ENCODE peak calls at places on chromosomes 12 and 14, in five cellular contexts. Q is neural progenitor cell, L is mammary epithelial cell, K is HCT116, D is mucosa of descending colon. V is an unnamed sample.

GRCh38 chr12:15629108-15629507 is 160.1 kb downstream of the EPS8 start:
- DNase-seq in Q (peak), L (peak), K (peak), D (peak), V (no peak)

GRCh38 chr12:88925370-88925915 is 345.2 kb upstream of the KITLG start:
- DNase-seq in Q (no peak), L (no peak), K (no peak), D (no peak), V (no peak)

GRCh38 chr12:58465418-58465817 is 454.9 kb downstream of the LRIG3 start:
- DNase-seq in Q (no peak), L (no peak), K (no peak), D (no peak), V (no peak)

GRCh38 chr14:61663312-61663974 is 31.9 kb upstream of the HIF1A start:
- DNase-seq in Q (no peak), L (no peak), K (no peak), D (no peak), V (no peak)

GRCh38 chr12:94174576-94174975 is 26.2 kb downstream of the PLXNC1 start:
- DNase-seq in Q (no peak), L (no peak), K (no peak), D (peak), V (no peak)

GRCh38 chr12:57416039-57416996 is 14.5 kb downstream of the R3HDM2 start:
- DNase-seq in Q (no peak), L (peak), K (peak), D (no peak), V (no peak)

GRCh38 chr12:110135012-110135411 is 10.9 kb downstream of the IFT81 start:
- DNase-seq in Q (no peak), L (no peak), K (no peak), D (no peak), V (no peak)

GRCh38 chr12:104455594-104456416 is 943 bp upstream of the CHST11 start:
- DNase-seq in Q (no peak), L (no peak), K (no peak), D (no peak), V (no peak)

GRCh38 chr12:43336962-43337555 is 214.9 kb downstream of the ADAMTS20 start:
- DNase-seq in Q (peak), L (peak), K (peak), D (no peak), V (no peak)

GRCh38 chr12:123591702-123592481 is 7.5 kb downstream of the TMED2 start:
- DNase-seq in Q (no peak), L (no peak), K (no peak), D (no peak), V (no peak)

GRCh38 chr14:83253870-83254269 is 1720.2 kb upstream of the SEL1L start:
- DNase-seq in Q (no peak), L (no peak), K (no peak), D (no peak), V (no peak)

GRCh38 chr14:68403191-68403781 is 389.6 kb downstream of the ZFP36L1 start:
- DNase-seq in Q (no peak), L (no peak), K (no peak), D (no peak), V (no peak)

GRCh38 chr12:109532721-109533486 is 40.4 kb downstream of the MMAB start:
- DNase-seq in Q (no peak), L (no peak), K (no peak), D (no peak), V (no peak)

GRCh38 chr14:92489394-92490238 is 24.0 kb upstream of the RIN3 start:
- DNase-seq in Q (no peak), L (no peak), K (no peak), D (no peak), V (no peak)

GRCh38 chr12:25249951-25250738 is 584 bp downstream of the KRAS start:
- DNase-seq in Q (peak), L (no peak), K (no peak), D (peak), V (peak)

GRCh38 chr12:6089041-6089823 is 35.2 kb downstream of the VWF start:
- DNase-seq in Q (no peak), L (peak), K (peak), D (no peak), V (no peak)

GRCh38 chr14:49481099-49481498 is 105.1 kb downstream of the RPS29 start:
- DNase-seq in Q (no peak), L (peak), K (no peak), D (no peak), V (no peak)

GRCh38 chr12:11621797-11622423 is 27.6 kb upstream of the ETV6 start:
- DNase-seq in Q (no peak), L (no peak), K (no peak), D (peak), V (no peak)

GRCh38 chr14:68282479-68283377 is 463.1 kb downstream of the RAD51B start:
- DNase-seq in Q (no peak), L (no peak), K (no peak), D (no peak), V (no peak)

GRCh38 chr12:101414533-101415119 is 7.1 kb upstream of the ARL1 start:
- DNase-seq in Q (peak), L (peak), K (peak), D (peak), V (no peak)

GRCh38 chr12:107631715-107632114 is 53.9 kb upstream of the PWP1 start:
- DNase-seq in Q (no peak), L (no peak), K (peak), D (no peak), V (no peak)

GRCh38 chr12:6925543-6926279 is 2.0 kb upstream of the ATN1 start:
- DNase-seq in Q (peak), L (peak), K (peak), D (peak), V (no peak)

GRCh38 chr12:9244894-9245293 is 36.7 kb upstream of the PZP start:
- DNase-seq in Q (no peak), L (peak), K (no peak), D (no peak), V (no peak)

GRCh38 chr12:81257952-81258551 is 180.2 kb downstream of the ACSS3 start:
- DNase-seq in Q (peak), L (peak), K (peak), D (peak), V (no peak)

GRCh38 chr12:56545023-56545604 is 23.5 kb downstream of the RBMS2 start:
- DNase-seq in Q (no peak), L (no peak), K (no peak), D (no peak), V (no peak)

GRCh38 chr14:75200451-75200850 is 24.0 kb upstream of the TMED10 start:
- DNase-seq in Q (no peak), L (peak), K (peak), D (peak), V (no peak)

GRCh38 chr14:61644185-61644584 is 51.1 kb upstream of the HIF1A start:
- DNase-seq in Q (no peak), L (no peak), K (no peak), D (no peak), V (no peak)

GRCh38 chr14:60648169-60648933 is 926 bp downstream of the SIX1 start:
- DNase-seq in Q (peak), L (peak), K (no peak), D (no peak), V (no peak)

GRCh38 chr12:123269395-123269892 is 2.2 kb downstream of the CDK2AP1 start:
- DNase-seq in Q (peak), L (peak), K (no peak), D (peak), V (peak)

GRCh38 chr14:95233702-95234241 is 76.4 kb upstream of the DICER1 start:
- DNase-seq in Q (no peak), L (no peak), K (no peak), D (peak), V (no peak)

GRCh38 chr14:35295845-35296161 is 3.6 kb downstream of the PSMA6 start:
- DNase-seq in Q (no peak), L (no peak), K (no peak), D (no peak), V (no peak)

GRCh38 chr12:121124402-121125109 is 8.1 kb upstream of the P2RX7 start:
- DNase-seq in Q (no peak), L (peak), K (peak), D (no peak), V (no peak)

GRCh38 chr14:74934476-74935339 is 11.6 kb upstream of the RPS6KL1 start:
- DNase-seq in Q (peak), L (no peak), K (no peak), D (no peak), V (no peak)

GRCh38 chr12:69595689-69596088 is 10.4 kb downstream of the CCT2 start:
- DNase-seq in Q (no peak), L (no peak), K (no peak), D (no peak), V (no peak)

GRCh38 chr12:104280703-104281458 is 22.7 kb upstream of the EID3 start:
- DNase-seq in Q (no peak), L (peak), K (peak), D (no peak), V (no peak)

GRCh38 chr12:113933201-113933786 is 32.8 kb downstream of the RBM19 start:
- DNase-seq in Q (peak), L (no peak), K (no peak), D (no peak), V (no peak)

GRCh38 chr12:101697197-101697929 is at the start of gene CHPT1:
- DNase-seq in Q (peak), L (peak), K (no peak), D (peak), V (peak)

GRCh38 chr14:28772613-28773012 is 6.0 kb downstream of the FOXG1 start:
- DNase-seq in Q (peak), L (no peak), K (no peak), D (no peak), V (no peak)

GRCh38 chr14:104989236-104989950 is 3.8 kb downstream of the CLBA1 start:
- DNase-seq in Q (no peak), L (no peak), K (no peak), D (no peak), V (no peak)

GRCh38 chr14:104984056-104984894 is 1.3 kb upstream of the CLBA1 start:
- DNase-seq in Q (no peak), L (no peak), K (no peak), D (no peak), V (no peak)

GRCh38 chr14:104989951-104990303 is 4.3 kb downstream of the CLBA1 start:
- DNase-seq in Q (no peak), L (no peak), K (no peak), D (no peak), V (no peak)

GRCh38 chr14:104985675-104986486 is at the start of gene CLBA1:
- DNase-seq in Q (peak), L (peak), K (peak), D (peak), V (peak)

DNA sequence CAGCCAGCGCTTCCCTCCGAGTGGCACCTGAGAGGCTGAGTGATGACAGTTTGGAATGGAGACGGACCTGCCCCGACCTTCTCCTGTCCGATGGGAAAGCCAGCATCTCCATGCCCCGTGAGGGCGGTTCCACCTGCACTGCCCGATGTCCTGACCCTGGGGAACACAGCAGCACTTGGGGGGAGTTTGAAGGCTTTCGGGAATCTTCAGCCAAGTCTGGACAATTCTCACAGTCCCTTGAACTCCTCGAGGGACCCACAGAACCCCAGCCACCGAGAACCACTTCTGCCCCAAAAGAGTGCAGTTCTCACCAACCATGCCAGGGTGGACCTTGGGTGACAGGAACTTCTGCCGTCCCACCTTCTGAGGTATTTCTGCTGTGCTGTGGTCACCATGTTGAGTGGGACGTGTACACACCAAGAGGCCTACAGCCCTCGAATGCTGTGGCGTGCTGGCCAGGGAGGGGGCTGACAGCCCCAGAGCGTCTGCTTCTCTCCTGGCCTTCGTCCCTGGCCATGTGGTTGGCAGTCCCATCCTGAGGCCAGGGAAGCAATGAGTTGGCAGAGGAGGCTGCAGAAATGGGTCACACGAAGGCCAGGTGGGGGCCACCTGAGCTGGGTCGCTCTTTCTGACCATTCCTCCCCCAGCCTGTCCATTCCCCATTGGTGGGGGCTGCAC is 1.0 kb downstream of the CLBA1 start:
- DNase-seq in Q (no peak), L (no peak), K (no peak), D (peak), V (no peak)
- TF ChIP-seq CTCF in Q (no peak), L (no peak), K (no peak), D (no peak), V (no peak)

DNA sequence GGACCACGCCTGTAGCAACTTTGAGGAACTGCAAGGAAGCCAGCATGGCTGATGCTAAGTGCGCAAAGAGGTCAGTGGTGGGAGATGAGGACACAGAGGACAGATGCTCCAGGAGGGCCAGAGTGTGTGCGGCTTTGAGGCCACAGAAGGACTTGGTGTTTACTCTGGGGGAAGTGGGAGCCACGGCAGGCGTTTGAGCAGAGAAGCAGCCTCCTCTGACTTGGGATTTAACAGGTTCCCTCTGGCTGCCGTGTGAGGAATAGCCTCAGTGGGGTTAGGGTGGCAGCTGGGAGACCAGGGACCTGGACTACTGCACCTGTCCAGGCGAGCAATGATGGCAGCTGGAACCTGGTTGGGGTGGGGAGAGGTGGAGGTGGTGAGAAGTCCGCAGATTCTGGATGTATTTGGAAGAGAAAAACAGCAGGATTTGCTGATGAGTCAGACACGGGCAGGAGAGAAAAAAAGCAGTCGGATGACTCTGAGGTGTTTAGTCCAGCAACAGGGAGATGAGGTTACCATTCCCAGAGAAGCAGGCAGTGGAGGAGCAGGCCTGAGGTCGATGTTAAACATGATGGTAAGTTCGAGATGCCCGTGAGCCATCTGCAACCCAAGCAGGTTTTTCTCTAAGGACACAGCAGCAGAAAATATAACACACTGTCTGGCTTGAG is 143.5 kb downstream of the SCARB1 start:
- DNase-seq in Q (no peak), L (peak), K (no peak), D (no peak), V (no peak)
- TF ChIP-seq CTCF in Q (no peak), L (peak), K (peak), D (no peak), V (no peak)

DNA sequence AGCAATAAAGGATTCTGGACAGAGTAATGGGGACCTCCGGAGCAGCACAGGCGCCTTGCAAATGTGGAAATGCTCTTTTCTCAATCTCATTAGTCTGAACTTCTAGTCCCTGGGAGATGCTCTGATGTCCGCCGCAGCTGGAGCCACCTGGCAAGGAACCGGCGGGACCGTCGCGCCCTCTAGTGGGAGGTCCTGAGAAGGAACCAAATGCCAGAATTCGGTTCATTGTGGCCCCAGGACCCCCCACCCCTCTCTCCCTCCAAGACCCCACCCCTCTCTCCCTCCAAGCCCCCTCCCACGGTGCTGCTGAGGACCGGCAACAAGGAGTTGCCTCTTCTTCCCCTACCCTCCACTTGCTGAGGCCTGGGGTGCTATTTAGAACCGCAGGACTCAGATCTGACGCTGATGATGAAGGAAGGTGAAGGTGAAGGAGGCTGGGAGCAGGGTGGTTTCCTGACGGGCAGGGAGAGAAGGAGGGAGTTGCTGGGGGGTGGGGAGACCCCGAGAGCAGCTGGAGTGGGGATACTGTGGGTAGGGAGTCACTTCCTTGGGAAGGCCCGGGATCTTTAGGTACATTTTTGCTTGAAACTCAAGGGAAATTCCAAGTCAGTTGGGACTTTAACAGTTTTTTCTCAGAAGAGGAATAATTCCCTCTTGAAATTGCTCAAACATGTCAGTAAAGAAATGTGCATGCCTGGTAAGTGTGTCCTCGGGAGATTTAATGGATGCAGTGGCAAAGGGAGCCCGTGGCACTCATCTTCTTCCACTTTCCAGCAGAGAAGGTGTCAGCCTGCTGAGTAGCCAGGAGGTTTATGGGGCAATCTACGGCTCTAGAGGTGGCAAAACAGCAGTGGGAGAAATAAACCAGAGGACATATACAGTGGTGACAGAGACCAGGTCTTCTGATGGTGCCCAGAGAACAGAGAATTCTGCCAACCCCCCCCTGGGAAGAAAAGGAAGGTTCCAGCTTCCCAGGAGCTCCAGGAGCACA is 42.6 kb downstream of the SMIM41 start:
- DNase-seq in Q (peak), L (no peak), K (no peak), D (peak), V (peak)
- TF ChIP-seq CTCF in Q (peak), L (peak), K (peak), D (peak), V (peak)

GRCh38 chr12:53052419-53053222 is 2.8 kb downstream of the TNS2 start:
- DNase-seq in Q (no peak), L (peak), K (no peak), D (peak), V (no peak)

GRCh38 chr12:53050426-53051057 is 677 bp downstream of the TNS2 start:
- DNase-seq in Q (no peak), L (no peak), K (no peak), D (no peak), V (no peak)

GRCh38 chr12:53049582-53050318 is at the start of gene TNS2:
- DNase-seq in Q (peak), L (no peak), K (no peak), D (peak), V (no peak)

GRCh38 chr12:53051881-53052412 is 2.1 kb downstream of the TNS2 start:
- DNase-seq in Q (no peak), L (no peak), K (no peak), D (no peak), V (no peak)

DNA sequence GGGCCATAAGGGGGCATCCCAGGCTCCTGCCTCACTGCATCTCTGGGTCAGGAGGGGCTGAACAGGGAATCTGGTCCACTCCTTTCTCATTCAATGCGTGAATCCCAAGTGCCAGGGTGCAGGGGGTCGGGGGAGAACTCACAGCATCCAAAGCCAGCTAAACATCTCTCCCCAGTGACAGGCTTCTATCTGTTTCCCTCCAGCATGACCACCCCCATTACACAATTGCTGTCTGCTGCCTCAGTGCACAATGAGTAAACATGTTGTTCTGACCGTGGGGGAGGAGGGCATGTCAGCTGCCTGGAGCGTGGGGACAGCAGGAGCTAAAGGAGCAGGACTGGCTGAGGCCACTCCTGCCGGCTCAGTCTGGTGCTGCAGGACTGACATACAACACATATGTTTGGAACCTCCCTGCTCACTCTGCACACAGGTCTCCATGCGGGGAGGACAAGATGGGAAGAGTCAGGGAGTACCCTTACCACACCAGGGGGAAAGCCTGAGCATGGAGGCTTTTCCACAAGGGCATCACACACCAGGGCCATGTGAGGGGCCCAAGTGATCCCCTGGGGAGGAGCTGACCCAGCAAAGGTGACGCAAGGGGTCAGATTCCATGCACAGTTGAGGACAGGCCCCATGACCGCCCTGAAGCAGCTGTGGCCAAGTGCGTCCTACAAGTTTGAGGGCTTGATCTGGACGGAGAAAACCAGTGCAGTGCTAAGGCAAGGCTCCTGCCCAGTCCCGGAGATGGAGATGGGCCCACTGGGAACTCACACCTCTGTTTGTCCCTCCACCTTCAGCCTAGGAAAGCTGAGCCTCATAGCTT is 1.4 kb downstream of the TNS2 start:
- DNase-seq in Q (no peak), L (no peak), K (no peak), D (peak), V (no peak)
- TF ChIP-seq CTCF in Q (no peak), L (no peak), K (no peak), D (no peak), V (no peak)

V was measured in natural killer cell.